ENCODE peak calls at places on chromosomes 1 and 21, in seven cellular contexts. Y, X, M, K, L, V and C are unnamed samples.

GRCh38 chr1:146007048-146007784 is 10.8 kb upstream of the TXNIP start:
- DNase-seq in L (peak), M (peak), Y (peak), K (no peak), X (peak), V (peak), C (no peak)

GRCh38 chr1:104132386-104132973 is 382.8 kb downstream of the AMY1C start:
- DNase-seq in V (no peak), L (no peak), X (peak), Y (no peak), K (no peak), M (no peak), C (no peak)

GRCh38 chr1:9719978-9720722 is 68.6 kb downstream of the PIK3CD start:
- DNase-seq in M (no peak), V (no peak), L (no peak), Y (no peak), X (no peak), K (peak), C (no peak)

GRCh38 chr1:19000065-19000464 is 43.6 kb upstream of the IFFO2 start:
- DNase-seq in Y (no peak), K (no peak), V (no peak), L (no peak), M (no peak), X (no peak), C (no peak)

GRCh38 chr1:24415910-24416665 is 486 bp downstream of the NIPAL3 start:
- DNase-seq in X (peak), L (peak), K (peak), Y (no peak), V (no peak), M (no peak), C (no peak)

GRCh38 chr1:11482904-11483479 is 4.0 kb downstream of the DISP3 start:
- DNase-seq in X (no peak), L (no peak), V (no peak), Y (no peak), M (no peak), K (no peak), C (no peak)

GRCh38 chr21:37837381-37837780 is 78.9 kb downstream of the KCNJ6 start:
- DNase-seq in X (no peak), M (no peak), K (no peak), Y (no peak), L (no peak), V (no peak), C (no peak)

GRCh38 chr1:223244366-223245103 is 101.5 kb upstream of the TLR5 start:
- DNase-seq in X (peak), L (no peak), K (no peak), V (no peak), Y (no peak), M (no peak), C (no peak)

GRCh38 chr1:171335964-171336363 is 22.0 kb downstream of the FMO4 start:
- DNase-seq in X (no peak), Y (no peak), V (no peak), K (no peak), M (no peak), L (no peak), C (no peak)

GRCh38 chr1:230682882-230683610 is 30.9 kb downstream of the AGT start:
- DNase-seq in V (no peak), K (no peak), M (no peak), X (no peak), L (no peak), Y (no peak), C (no peak)

GRCh38 chr1:55723001-55723400 is 507.8 kb upstream of the USP24 start:
- DNase-seq in V (no peak), M (no peak), Y (no peak), L (no peak), X (no peak), K (no peak), C (no peak)

GRCh38 chr1:152667625-152668024 is 4.4 kb downstream of the LCE2D start:
- DNase-seq in L (no peak), Y (peak), M (no peak), K (no peak), X (no peak), V (no peak), C (no peak)

GRCh38 chr1:170162385-170163226 is 16.8 kb downstream of the NTMT2 start:
- DNase-seq in L (no peak), Y (no peak), X (no peak), K (no peak), V (no peak), M (peak), C (peak)

GRCh38 chr21:35792569-35792968 is 267.8 kb downstream of the SETD4 start:
- DNase-seq in K (no peak), Y (no peak), L (no peak), M (no peak), V (no peak), X (no peak), C (no peak)

GRCh38 chr1:99650773-99651437 is 5.0 kb downstream of the PALMD start:
- DNase-seq in X (no peak), Y (no peak), K (no peak), V (no peak), L (no peak), M (no peak), C (no peak)

GRCh38 chr1:24157921-24158481 is 15.1 kb upstream of the IL22RA1 start:
- DNase-seq in L (no peak), X (no peak), V (no peak), Y (no peak), M (no peak), K (no peak), C (no peak)

GRCh38 chr1:186374313-186375151 is 521 bp downstream of the TPR start:
- DNase-seq in Y (peak), V (peak), L (peak), M (peak), K (no peak), X (peak), C (no peak)

GRCh38 chr1:6799499-6799898 is 14.2 kb downstream of the CAMTA1 start:
- DNase-seq in Y (no peak), M (no peak), K (no peak), L (no peak), V (no peak), X (no peak), C (no peak)

GRCh38 chr1:169550294-169550693 is 36.0 kb downstream of the F5 start:
- DNase-seq in M (peak), Y (no peak), L (no peak), V (no peak), X (peak), K (no peak), C (no peak)

GRCh38 chr1:92087542-92087941 is 7.4 kb downstream of the BTBD8 start:
- DNase-seq in X (no peak), M (no peak), K (no peak), V (no peak), Y (no peak), L (no peak), C (no peak)

GRCh38 chr1:160374701-160375443 is 8.0 kb downstream of the NHLH1 start:
- DNase-seq in K (no peak), X (no peak), V (no peak), L (no peak), Y (no peak), M (no peak), C (no peak)

GRCh38 chr1:116919802-116920201 is 10.1 kb downstream of the PTGFRN start:
- DNase-seq in M (no peak), V (peak), L (peak), X (no peak), Y (no peak), K (peak), C (no peak)
- TF ChIP-seq CTCF in M (no peak), V (no peak), L (no peak), X (no peak), Y (no peak), K (no peak), C (no peak)

GRCh38 chr21:44487831-44488230 is 32.5 kb downstream of the LRRC3 start:
- DNase-seq in V (no peak), L (no peak), M (no peak), K (no peak), X (peak), Y (no peak), C (no peak)
- TF ChIP-seq CTCF in V (no peak), L (no peak), M (no peak), K (no peak), X (peak), Y (peak), C (no peak)

GRCh38 chr1:96845464-96845863 is 123.9 kb downstream of the PTBP2 start:
- DNase-seq in L (peak), M (no peak), V (peak), Y (peak), K (peak), X (peak), C (no peak)

GRCh38 chr1:96843196-96843595 is 121.6 kb downstream of the PTBP2 start:
- DNase-seq in X (peak), M (no peak), Y (no peak), K (no peak), L (no peak), V (no peak), C (no peak)

GRCh38 chr1:96840396-96840795 is 118.8 kb downstream of the PTBP2 start:
- DNase-seq in L (no peak), V (no peak), K (no peak), M (no peak), X (no peak), Y (no peak), C (no peak)

GRCh38 chr1:96843601-96844000 is 122.0 kb downstream of the PTBP2 start:
- DNase-seq in K (no peak), V (no peak), L (no peak), Y (no peak), X (no peak), M (no peak), C (no peak)

DNA sequence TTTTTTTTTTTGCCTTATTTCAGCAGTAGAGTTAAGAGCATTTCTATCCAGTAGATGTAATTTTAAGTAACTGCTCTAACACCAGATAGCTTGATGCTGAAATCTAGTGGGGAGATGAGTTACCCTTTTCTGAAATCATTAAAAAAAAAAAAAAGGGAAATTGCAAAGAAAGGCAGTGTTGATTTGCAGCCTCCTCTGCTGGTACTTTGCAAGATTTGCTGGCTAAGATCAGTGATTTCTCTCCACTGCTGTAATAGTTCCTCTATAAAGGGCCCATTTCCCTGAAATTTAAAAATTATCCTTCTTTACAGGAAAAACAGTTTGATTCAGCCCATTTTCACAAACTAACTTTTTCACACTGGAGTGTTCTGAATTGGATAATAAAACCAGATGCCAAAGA is 120.6 kb downstream of the PTBP2 start:
- DNase-seq in Y (no peak), V (no peak), X (no peak), L (no peak), M (no peak), K (no peak), C (no peak)
- TF ChIP-seq CTCF in Y (no peak), V (no peak), X (no peak), L (no peak), M (no peak), K (no peak), C (no peak)

GRCh38 chr1:36387141-36387949 is 1.6 kb upstream of the STK40 start:
- DNase-seq in Y (peak), X (peak), L (no peak), M (peak), K (no peak), V (no peak), C (no peak)

GRCh38 chr1:36385410-36386261 is at the start of gene STK40:
- DNase-seq in M (peak), V (peak), K (peak), Y (peak), X (peak), L (peak), C (peak)

GRCh38 chr1:36384542-36385409 is 948 bp downstream of the STK40 start:
- DNase-seq in Y (peak), L (peak), V (peak), K (peak), M (peak), X (peak), C (peak)

GRCh38 chr1:36383240-36383639 is 2.5 kb downstream of the STK40 start:
- DNase-seq in L (no peak), M (no peak), Y (no peak), V (no peak), X (no peak), K (peak), C (no peak)

DNA sequence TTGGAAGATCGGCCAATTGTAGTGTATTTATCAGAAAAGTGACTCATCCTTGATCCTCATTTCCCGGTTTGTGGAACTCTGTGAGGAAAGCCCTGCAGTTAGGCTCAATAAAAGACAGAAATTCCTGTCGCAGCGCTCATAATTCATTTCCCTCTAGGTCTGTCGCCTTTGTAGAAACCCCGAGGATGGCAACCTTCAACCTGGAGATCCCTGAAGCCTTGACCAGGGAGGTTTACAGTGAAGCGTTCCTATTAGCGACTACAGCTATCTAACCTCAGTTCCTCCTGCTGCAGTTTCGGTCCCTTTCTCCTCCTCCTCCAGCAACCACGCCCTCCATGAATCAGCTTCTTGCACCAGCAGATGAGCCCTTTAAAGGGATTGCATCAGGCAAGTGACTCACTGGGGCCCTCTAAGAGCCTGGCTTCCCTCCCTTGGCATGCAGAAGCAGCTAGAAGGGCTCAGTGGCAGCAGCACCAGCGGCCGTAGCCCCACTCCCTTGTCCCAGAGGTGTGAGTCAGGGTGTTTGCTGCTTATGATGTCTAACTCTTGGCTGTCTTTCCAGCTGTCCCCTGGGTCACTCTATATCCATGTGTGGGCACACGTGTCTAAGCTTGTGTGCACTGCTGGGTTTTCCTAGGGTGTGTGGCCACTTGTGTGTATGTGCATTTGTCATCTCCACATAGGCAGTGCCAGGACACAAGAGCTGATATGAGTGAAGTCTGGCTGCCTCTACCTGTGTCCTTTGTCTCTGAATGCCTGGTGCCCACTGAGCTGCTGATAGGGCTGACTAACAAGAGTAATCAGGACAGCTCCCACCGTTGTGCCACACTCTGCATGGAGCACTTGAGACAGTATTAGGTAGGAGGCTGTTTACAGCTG is 777 bp upstream of the STK40 start:
- DNase-seq in V (peak), Y (peak), L (peak), K (peak), X (peak), M (peak), C (peak)
- TF ChIP-seq CTCF in V (peak), Y (no peak), L (no peak), K (no peak), X (no peak), M (no peak), C (no peak)

GRCh38 chr1:85568660-85569059 is 11.9 kb upstream of the CCN1 start:
- DNase-seq in X (no peak), K (no peak), V (no peak), M (no peak), Y (no peak), L (no peak), C (no peak)
- TF ChIP-seq CTCF in X (no peak), K (no peak), V (no peak), M (no peak), Y (no peak), L (no peak), C (no peak)

GRCh38 chr1:162873671-162874666 is 13.0 kb upstream of the CCDC190 start:
- DNase-seq in V (no peak), K (no peak), X (no peak), Y (no peak), L (no peak), M (no peak), C (no peak)
- TF ChIP-seq CTCF in V (no peak), K (no peak), X (no peak), Y (no peak), L (no peak), M (no peak), C (no peak)

GRCh38 chr1:220748091-220748934 is at the start of gene MTARC2:
- DNase-seq in K (peak), M (peak), X (peak), L (peak), V (peak), Y (peak), C (peak)

GRCh38 chr1:220750126-220750525 is 2.0 kb downstream of the MTARC2 start:
- DNase-seq in Y (no peak), V (no peak), X (no peak), K (no peak), M (no peak), L (peak), C (no peak)

GRCh38 chr1:220742520-220742919 is 5.6 kb upstream of the MTARC2 start:
- DNase-seq in M (no peak), L (no peak), Y (no peak), V (no peak), X (no peak), K (no peak), C (no peak)

GRCh38 chr1:220751130-220751529 is 3.0 kb downstream of the MTARC2 start:
- DNase-seq in L (peak), K (no peak), M (no peak), X (no peak), Y (no peak), V (peak), C (no peak)

DNA sequence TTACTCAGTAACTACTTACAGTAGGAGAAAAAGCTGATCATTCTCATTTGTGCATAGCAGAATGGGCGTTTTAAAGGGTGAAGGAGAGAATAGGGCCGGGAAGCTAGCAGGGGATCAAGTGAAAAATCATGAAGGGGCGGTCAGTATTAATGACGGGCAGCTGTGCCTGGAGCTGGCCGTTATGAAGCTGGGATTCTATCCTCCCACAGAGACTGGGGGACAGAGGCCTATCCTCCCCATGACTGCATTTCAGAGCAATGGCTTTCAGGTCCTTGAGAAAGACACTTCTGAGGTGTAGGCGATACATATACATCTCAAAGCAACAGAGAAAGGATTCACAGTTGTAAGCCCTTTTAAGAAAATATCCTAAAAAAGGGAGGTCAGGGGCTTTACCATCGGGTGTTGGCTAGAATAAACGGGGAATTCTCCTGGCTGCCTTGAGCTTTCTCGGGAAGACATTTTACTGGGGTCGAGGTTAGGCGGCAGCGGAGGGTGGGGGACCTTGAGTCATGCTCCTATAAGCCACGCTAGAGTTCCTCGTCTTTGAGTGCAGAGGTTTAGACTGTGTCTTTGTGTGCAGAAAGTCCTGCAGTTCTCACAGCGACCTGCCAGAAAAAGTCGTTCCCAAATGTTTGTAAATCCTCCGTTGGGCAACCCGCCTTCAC is 564 bp upstream of the MTARC2 start:
- DNase-seq in V (no peak), K (no peak), L (no peak), M (no peak), Y (no peak), X (no peak), C (no peak)
- TF ChIP-seq CTCF in V (no peak), K (no peak), L (no peak), M (no peak), Y (no peak), X (no peak), C (no peak)

GRCh38 chr1:203627819-203628184 is 1.2 kb downstream of the ATP2B4 start:
- DNase-seq in Y (no peak), K (no peak), V (peak), L (peak), X (no peak), M (peak), C (no peak)

GRCh38 chr1:203624341-203624712 is 2.3 kb upstream of the ATP2B4 start:
- DNase-seq in V (no peak), M (no peak), Y (no peak), K (no peak), X (no peak), L (no peak), C (no peak)

GRCh38 chr1:203626910-203627246 is 246 bp downstream of the ATP2B4 start:
- DNase-seq in V (no peak), K (peak), Y (no peak), X (no peak), M (no peak), L (no peak), C (no peak)

GRCh38 chr1:203628185-203628996 is 1.8 kb downstream of the ATP2B4 start:
- DNase-seq in V (peak), X (no peak), Y (no peak), M (peak), L (peak), K (peak), C (no peak)

GRCh38 chr1:203625623-203626189 is 926 bp upstream of the ATP2B4 start:
- DNase-seq in X (peak), K (no peak), Y (peak), V (peak), M (peak), L (peak), C (no peak)
- TF ChIP-seq CTCF in X (peak), K (no peak), Y (peak), V (no peak), M (no peak), L (peak), C (peak)

DNA sequence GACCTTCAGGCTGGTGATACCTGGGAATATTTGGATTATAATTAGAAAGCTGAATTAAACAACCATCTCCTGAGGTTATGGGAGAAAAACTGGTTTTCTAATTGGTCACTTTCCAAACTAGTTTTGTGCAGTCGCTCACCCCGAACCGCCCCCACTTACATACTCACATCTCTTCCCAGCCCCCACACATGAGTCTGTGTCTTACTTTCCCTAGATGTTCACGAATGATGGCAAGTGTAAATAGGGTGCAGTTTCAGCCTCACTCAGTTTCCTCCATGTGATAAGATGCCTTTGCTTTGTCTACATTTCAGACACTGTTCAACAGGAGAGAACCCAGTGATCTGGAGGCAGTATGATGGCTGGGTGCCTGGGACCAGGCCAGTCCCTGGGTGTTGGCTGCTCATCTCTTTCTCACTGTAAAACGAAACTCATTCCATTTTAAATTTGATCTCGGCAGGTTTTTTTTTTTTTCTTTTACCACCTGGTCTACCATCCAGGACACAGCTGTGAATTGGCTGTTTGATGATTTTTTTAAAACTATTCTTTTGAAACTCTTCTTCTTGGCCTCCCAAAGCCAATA is 164.3 kb upstream of the RAB4A start:
- DNase-seq in L (peak), V (no peak), Y (no peak), K (no peak), X (no peak), M (no peak), C (no peak)
- TF ChIP-seq CTCF in L (no peak), V (no peak), Y (no peak), K (no peak), X (no peak), M (no peak), C (no peak)